ENCODE peak calls at places on chromosome 19, in seven cellular contexts. One of them, this sample, is unnamed.

GRCh38 chr19:28213476-28214082 is 999.4 kb downstream of the UQCRFS1 start:
- DNase-seq in left colon: no peak
- DNase-seq in AG10803: peak
- DNase-seq in skeletal muscle cell: no peak
- DNase-seq in natural killer cell treated with Interleukin-12 subunit alpha and Interleukin-12 subunit beta and Interleukin-15 and Interleukin-18, amount 100 ng/mL, for 72 hours: no peak
- DNase-seq in ascending aorta: no peak
- DNase-seq in retinal pigment epithelial cell: no peak
- DNase-seq in this sample: no peak

GRCh38 chr19:4068058-4068966 is 1.6 kb upstream of the ZBTB7A start:
- DNase-seq in left colon: peak
- DNase-seq in AG10803: no peak
- DNase-seq in skeletal muscle cell: no peak
- DNase-seq in natural killer cell treated with Interleukin-12 subunit alpha and Interleukin-12 subunit beta and Interleukin-15 and Interleukin-18, amount 100 ng/mL, for 72 hours: no peak
- DNase-seq in ascending aorta: no peak
- DNase-seq in retinal pigment epithelial cell: no peak
- DNase-seq in this sample: no peak

GRCh38 chr19:12733907-12734214 is 623 bp downstream of the TRIR start:
- DNase-seq in left colon: no peak
- DNase-seq in AG10803: no peak
- DNase-seq in skeletal muscle cell: no peak
- DNase-seq in natural killer cell treated with Interleukin-12 subunit alpha and Interleukin-12 subunit beta and Interleukin-15 and Interleukin-18, amount 100 ng/mL, for 72 hours: no peak
- DNase-seq in ascending aorta: no peak
- DNase-seq in retinal pigment epithelial cell: no peak
- DNase-seq in this sample: no peak

GRCh38 chr19:17565611-17566010 is 10.2 kb downstream of the COLGALT1 start:
- DNase-seq in left colon: no peak
- DNase-seq in AG10803: peak
- DNase-seq in skeletal muscle cell: no peak
- DNase-seq in natural killer cell treated with Interleukin-12 subunit alpha and Interleukin-12 subunit beta and Interleukin-15 and Interleukin-18, amount 100 ng/mL, for 72 hours: no peak
- DNase-seq in ascending aorta: no peak
- DNase-seq in retinal pigment epithelial cell: no peak
- DNase-seq in this sample: no peak

GRCh38 chr19:1817553-1818179 is 5.6 kb upstream of the ATP8B3 start:
- DNase-seq in left colon: no peak
- DNase-seq in AG10803: no peak
- DNase-seq in skeletal muscle cell: no peak
- DNase-seq in natural killer cell treated with Interleukin-12 subunit alpha and Interleukin-12 subunit beta and Interleukin-15 and Interleukin-18, amount 100 ng/mL, for 72 hours: no peak
- DNase-seq in ascending aorta: no peak
- DNase-seq in retinal pigment epithelial cell: no peak
- DNase-seq in this sample: no peak

GRCh38 chr19:11538232-11539036 is at the start of gene CNN1:
- DNase-seq in left colon: peak
- DNase-seq in AG10803: peak
- DNase-seq in skeletal muscle cell: peak
- DNase-seq in natural killer cell treated with Interleukin-12 subunit alpha and Interleukin-12 subunit beta and Interleukin-15 and Interleukin-18, amount 100 ng/mL, for 72 hours: no peak
- DNase-seq in ascending aorta: peak
- DNase-seq in retinal pigment epithelial cell: no peak
- DNase-seq in this sample: no peak

GRCh38 chr19:11737964-11738745 is 591 bp downstream of the ZNF823 start:
- DNase-seq in left colon: peak
- DNase-seq in AG10803: peak
- DNase-seq in skeletal muscle cell: no peak
- DNase-seq in natural killer cell treated with Interleukin-12 subunit alpha and Interleukin-12 subunit beta and Interleukin-15 and Interleukin-18, amount 100 ng/mL, for 72 hours: peak
- DNase-seq in ascending aorta: peak
- DNase-seq in retinal pigment epithelial cell: no peak
- DNase-seq in this sample: peak

GRCh38 chr19:3522421-3523360 is 16.3 kb upstream of the TEKTIP1 start:
- DNase-seq in left colon: no peak
- DNase-seq in AG10803: no peak
- DNase-seq in skeletal muscle cell: no peak
- DNase-seq in natural killer cell treated with Interleukin-12 subunit alpha and Interleukin-12 subunit beta and Interleukin-15 and Interleukin-18, amount 100 ng/mL, for 72 hours: peak
- DNase-seq in ascending aorta: no peak
- DNase-seq in retinal pigment epithelial cell: no peak
- DNase-seq in this sample: no peak

GRCh38 chr19:35105047-35105410 is 10.6 kb upstream of the FXYD3 start:
- DNase-seq in left colon: no peak
- DNase-seq in AG10803: no peak
- DNase-seq in skeletal muscle cell: no peak
- DNase-seq in natural killer cell treated with Interleukin-12 subunit alpha and Interleukin-12 subunit beta and Interleukin-15 and Interleukin-18, amount 100 ng/mL, for 72 hours: no peak
- DNase-seq in ascending aorta: no peak
- DNase-seq in retinal pigment epithelial cell: no peak
- DNase-seq in this sample: no peak

GRCh38 chr19:46748325-46749109 is 2.3 kb upstream of the STRN4 start:
- DNase-seq in left colon: peak
- DNase-seq in AG10803: peak
- DNase-seq in skeletal muscle cell: no peak
- DNase-seq in natural killer cell treated with Interleukin-12 subunit alpha and Interleukin-12 subunit beta and Interleukin-15 and Interleukin-18, amount 100 ng/mL, for 72 hours: peak
- DNase-seq in ascending aorta: no peak
- DNase-seq in retinal pigment epithelial cell: no peak
- DNase-seq in this sample: no peak

GRCh38 chr19:30441011-30441410 is 68.8 kb downstream of the ZNF536 start:
- DNase-seq in left colon: no peak
- DNase-seq in AG10803: peak
- DNase-seq in skeletal muscle cell: no peak
- DNase-seq in natural killer cell treated with Interleukin-12 subunit alpha and Interleukin-12 subunit beta and Interleukin-15 and Interleukin-18, amount 100 ng/mL, for 72 hours: no peak
- DNase-seq in ascending aorta: no peak
- DNase-seq in retinal pigment epithelial cell: no peak
- DNase-seq in this sample: no peak

GRCh38 chr19:8631425-8631819 is 989 bp downstream of the NFILZ start:
- DNase-seq in left colon: no peak
- DNase-seq in AG10803: peak
- DNase-seq in skeletal muscle cell: no peak
- DNase-seq in natural killer cell treated with Interleukin-12 subunit alpha and Interleukin-12 subunit beta and Interleukin-15 and Interleukin-18, amount 100 ng/mL, for 72 hours: no peak
- DNase-seq in ascending aorta: peak
- DNase-seq in retinal pigment epithelial cell: no peak
- DNase-seq in this sample: no peak

GRCh38 chr19:16949496-16950023 is 60.8 kb downstream of the F2RL3 start:
- DNase-seq in left colon: no peak
- DNase-seq in AG10803: no peak
- DNase-seq in skeletal muscle cell: no peak
- DNase-seq in natural killer cell treated with Interleukin-12 subunit alpha and Interleukin-12 subunit beta and Interleukin-15 and Interleukin-18, amount 100 ng/mL, for 72 hours: no peak
- DNase-seq in ascending aorta: no peak
- DNase-seq in retinal pigment epithelial cell: no peak
- DNase-seq in this sample: no peak

GRCh38 chr19:44476559-44477408 is 23.5 kb downstream of the ZNF180 start:
- DNase-seq in left colon: no peak
- DNase-seq in AG10803: peak
- DNase-seq in skeletal muscle cell: no peak
- DNase-seq in natural killer cell treated with Interleukin-12 subunit alpha and Interleukin-12 subunit beta and Interleukin-15 and Interleukin-18, amount 100 ng/mL, for 72 hours: no peak
- DNase-seq in ascending aorta: no peak
- DNase-seq in retinal pigment epithelial cell: peak
- DNase-seq in this sample: no peak

GRCh38 chr19:42280761-42281174 is 11.7 kb downstream of the CIC start:
- DNase-seq in left colon: no peak
- DNase-seq in AG10803: peak
- DNase-seq in skeletal muscle cell: no peak
- DNase-seq in natural killer cell treated with Interleukin-12 subunit alpha and Interleukin-12 subunit beta and Interleukin-15 and Interleukin-18, amount 100 ng/mL, for 72 hours: no peak
- DNase-seq in ascending aorta: peak
- DNase-seq in retinal pigment epithelial cell: no peak
- DNase-seq in this sample: no peak

GRCh38 chr19:23998568-23998967 is 83.9 kb downstream of the ZNF726 start:
- DNase-seq in left colon: no peak
- DNase-seq in AG10803: no peak
- DNase-seq in skeletal muscle cell: no peak
- DNase-seq in natural killer cell treated with Interleukin-12 subunit alpha and Interleukin-12 subunit beta and Interleukin-15 and Interleukin-18, amount 100 ng/mL, for 72 hours: no peak
- DNase-seq in ascending aorta: no peak
- DNase-seq in retinal pigment epithelial cell: no peak
- DNase-seq in this sample: no peak

GRCh38 chr19:4993683-4994082 is 24.8 kb downstream of the KDM4B start:
- DNase-seq in left colon: no peak
- DNase-seq in AG10803: no peak
- DNase-seq in skeletal muscle cell: no peak
- DNase-seq in natural killer cell treated with Interleukin-12 subunit alpha and Interleukin-12 subunit beta and Interleukin-15 and Interleukin-18, amount 100 ng/mL, for 72 hours: no peak
- DNase-seq in ascending aorta: no peak
- DNase-seq in retinal pigment epithelial cell: no peak
- DNase-seq in this sample: no peak

GRCh38 chr19:15466851-15467733 is 2.7 kb upstream of the RASAL3 start:
- DNase-seq in left colon: peak
- DNase-seq in AG10803: peak
- DNase-seq in skeletal muscle cell: no peak
- DNase-seq in natural killer cell treated with Interleukin-12 subunit alpha and Interleukin-12 subunit beta and Interleukin-15 and Interleukin-18, amount 100 ng/mL, for 72 hours: peak
- DNase-seq in ascending aorta: no peak
- DNase-seq in retinal pigment epithelial cell: no peak
- DNase-seq in this sample: no peak

This sample was measured in prostate gland.